ENCODE peak calls at places on chromosomes 1 and 21, in six cellular contexts. One of them, this sample, is unnamed.

GRCh38 chr1:14810631-14811325 is 212.3 kb downstream of the KAZN start:
- DNase-seq in GM23338: no peak
- DNase-seq in GM12878: no peak
- DNase-seq in H1: no peak
- DNase-seq in HepG2: no peak
- DNase-seq in K562: no peak
- DNase-seq in this sample: no peak

GRCh38 chr1:109570414-109570813 is 22.0 kb downstream of the GNAI3 start:
- DNase-seq in HepG2: no peak
- DNase-seq in GM23338: peak
- DNase-seq in GM12878: no peak
- DNase-seq in K562: no peak
- DNase-seq in H1: no peak
- DNase-seq in this sample: no peak

GRCh38 chr1:228163776-228164534 is 1.6 kb upstream of the IBA57 start:
- DNase-seq in GM12878: no peak
- DNase-seq in GM23338: no peak
- DNase-seq in K562: no peak
- DNase-seq in HepG2: no peak
- DNase-seq in H1: no peak
- DNase-seq in this sample: no peak

GRCh38 chr1:24536391-24536840 is 19.5 kb upstream of the NCMAP start:
- DNase-seq in HepG2: peak
- DNase-seq in GM23338: no peak
- DNase-seq in GM12878: peak
- DNase-seq in H1: no peak
- DNase-seq in K562: no peak
- DNase-seq in this sample: no peak

GRCh38 chr1:171674443-171675405 is 22.2 kb upstream of the MYOC start:
- DNase-seq in GM23338: no peak
- DNase-seq in GM12878: no peak
- DNase-seq in H1: no peak
- DNase-seq in K562: no peak
- DNase-seq in HepG2: no peak
- DNase-seq in this sample: no peak

GRCh38 chr1:243475966-243476365 is 220.1 kb downstream of the SDCCAG8 start:
- DNase-seq in GM23338: peak
- DNase-seq in HepG2: no peak
- DNase-seq in H1: peak
- DNase-seq in GM12878: no peak
- DNase-seq in K562: peak
- DNase-seq in this sample: peak

GRCh38 chr1:56435434-56436337 is 143.7 kb downstream of the PLPP3 start:
- DNase-seq in HepG2: peak
- DNase-seq in H1: no peak
- DNase-seq in GM12878: no peak
- DNase-seq in GM23338: peak
- DNase-seq in K562: no peak
- DNase-seq in this sample: peak

GRCh38 chr1:34982820-34983376 is 2.2 kb downstream of the TMEM35B start:
- DNase-seq in GM23338: no peak
- DNase-seq in HepG2: no peak
- DNase-seq in H1: no peak
- DNase-seq in K562: no peak
- DNase-seq in GM12878: no peak
- DNase-seq in this sample: no peak

GRCh38 chr1:2875677-2876531 is 74.4 kb upstream of the TTC34 start:
- DNase-seq in H1: no peak
- DNase-seq in GM12878: no peak
- DNase-seq in GM23338: peak
- DNase-seq in K562: peak
- DNase-seq in HepG2: no peak
- DNase-seq in this sample: peak

GRCh38 chr21:42203936-42204335 is 15.0 kb upstream of the ABCG1 start:
- DNase-seq in HepG2: no peak
- DNase-seq in K562: no peak
- DNase-seq in GM12878: no peak
- DNase-seq in H1: no peak
- DNase-seq in GM23338: no peak
- DNase-seq in this sample: no peak

GRCh38 chr1:230715510-230715909 is 1.6 kb upstream of the AGT start:
- DNase-seq in H1: no peak
- DNase-seq in GM12878: no peak
- DNase-seq in HepG2: peak
- DNase-seq in GM23338: peak
- DNase-seq in K562: no peak
- DNase-seq in this sample: no peak

GRCh38 chr1:208155243-208155642 is 88.9 kb downstream of the PLXNA2 start:
- DNase-seq in GM23338: no peak
- DNase-seq in GM12878: no peak
- DNase-seq in HepG2: no peak
- DNase-seq in K562: no peak
- DNase-seq in H1: no peak
- DNase-seq in this sample: no peak

GRCh38 chr1:189036628-189037027 is 1441.0 kb downstream of the BRINP3 start:
- DNase-seq in H1: no peak
- DNase-seq in GM12878: no peak
- DNase-seq in HepG2: no peak
- DNase-seq in K562: no peak
- DNase-seq in GM23338: peak
- DNase-seq in this sample: no peak

GRCh38 chr1:243910612-243911011 is 60.6 kb upstream of the AKT3 start:
- DNase-seq in GM12878: no peak
- DNase-seq in K562: no peak
- DNase-seq in HepG2: no peak
- DNase-seq in GM23338: no peak
- DNase-seq in H1: no peak
- DNase-seq in this sample: no peak

GRCh38 chr1:230986976-230987375 is 8.1 kb downstream of the ARV1 start:
- DNase-seq in GM12878: no peak
- DNase-seq in HepG2: no peak
- DNase-seq in K562: no peak
- DNase-seq in H1: no peak
- DNase-seq in GM23338: no peak
- DNase-seq in this sample: no peak

GRCh38 chr21:29939859-29940245 is at the start of gene GRIK1:
- DNase-seq in GM12878: no peak
- DNase-seq in H1: peak
- DNase-seq in GM23338: peak
- DNase-seq in K562: peak
- DNase-seq in HepG2: no peak
- DNase-seq in this sample: peak

GRCh38 chr1:212979340-212980122 is 29.2 kb downstream of the VASH2 start:
- DNase-seq in H1: peak
- DNase-seq in K562: no peak
- DNase-seq in HepG2: no peak
- DNase-seq in GM23338: no peak
- DNase-seq in GM12878: peak
- DNase-seq in this sample: no peak

GRCh38 chr1:113749402-113749801 is 9.9 kb downstream of the PHTF1 start:
- DNase-seq in GM23338: no peak
- DNase-seq in HepG2: no peak
- DNase-seq in H1: no peak
- DNase-seq in GM12878: no peak
- DNase-seq in K562: peak
- DNase-seq in this sample: no peak

GRCh38 chr21:33031562-33031961 is 5.8 kb downstream of the OLIG2 start:
- DNase-seq in GM23338: no peak
- DNase-seq in H1: no peak
- DNase-seq in K562: no peak
- DNase-seq in GM12878: no peak
- DNase-seq in HepG2: no peak
- DNase-seq in this sample: no peak
- TF ChIP-seq CREB1 in GM23338: no peak
- TF ChIP-seq CREB1 in H1: no peak
- TF ChIP-seq CREB1 in K562: no peak
- TF ChIP-seq CREB1 in GM12878: no peak
- TF ChIP-seq CREB1 in HepG2: no peak
- TF ChIP-seq CREB1 in this sample: no peak

GRCh38 chr1:37629008-37629407 is 5.7 kb downstream of the RSPO1 start:
- DNase-seq in GM23338: no peak
- DNase-seq in HepG2: no peak
- DNase-seq in GM12878: no peak
- DNase-seq in H1: no peak
- DNase-seq in K562: no peak
- DNase-seq in this sample: no peak
- TF ChIP-seq CREB1 in GM23338: no peak
- TF ChIP-seq CREB1 in HepG2: no peak
- TF ChIP-seq CREB1 in GM12878: no peak
- TF ChIP-seq CREB1 in H1: no peak
- TF ChIP-seq CREB1 in K562: no peak
- TF ChIP-seq CREB1 in this sample: no peak

DNA sequence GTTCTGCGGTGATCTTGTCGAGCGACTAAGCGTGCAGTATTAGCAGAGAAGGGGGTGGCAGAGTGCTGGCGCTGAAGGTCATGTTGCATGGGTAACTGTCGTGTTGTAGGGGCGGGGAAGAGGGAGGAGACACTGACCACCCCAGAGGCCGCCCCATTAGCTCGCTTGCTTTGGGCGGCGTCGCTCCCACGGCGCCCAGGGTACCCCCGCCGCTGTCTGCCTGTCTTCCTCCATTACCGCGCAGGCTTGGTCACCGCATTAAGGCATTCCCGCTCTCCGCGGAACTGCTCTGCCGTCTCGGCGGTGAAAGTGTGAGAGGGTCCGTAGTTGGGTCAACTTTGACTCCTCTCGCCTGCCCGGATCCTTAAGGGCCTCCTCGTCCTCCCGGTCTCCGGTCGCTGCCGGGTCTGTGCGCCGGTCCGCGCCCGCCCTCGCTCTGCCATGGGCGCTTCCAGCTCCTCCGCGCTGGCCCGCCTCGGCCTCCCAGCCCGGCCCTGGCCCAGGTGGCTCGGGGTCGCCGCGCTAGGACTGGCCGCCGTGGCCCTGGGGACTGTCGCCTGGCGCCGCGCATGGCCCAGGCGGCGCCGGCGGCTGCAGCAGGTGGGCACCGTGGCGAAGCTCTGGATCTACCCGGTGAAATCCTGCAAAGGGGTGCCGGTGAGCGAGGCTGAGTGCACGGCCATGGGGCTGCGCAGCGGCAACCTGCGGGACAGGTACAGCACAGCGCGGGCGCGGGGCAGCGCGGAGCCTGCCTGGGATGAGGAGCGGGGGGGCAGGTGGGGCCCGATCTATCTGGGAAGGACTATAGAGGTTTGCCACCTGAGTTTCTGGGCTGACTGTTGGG is at the start of gene MTARC2:
- DNase-seq in GM23338: peak
- DNase-seq in GM12878: no peak
- DNase-seq in HepG2: peak
- DNase-seq in H1: peak
- DNase-seq in K562: no peak
- DNase-seq in this sample: peak
- TF ChIP-seq CREB1 in GM23338: no peak
- TF ChIP-seq CREB1 in GM12878: no peak
- TF ChIP-seq CREB1 in HepG2: no peak
- TF ChIP-seq CREB1 in H1: peak
- TF ChIP-seq CREB1 in K562: no peak
- TF ChIP-seq CREB1 in this sample: no peak

GRCh38 chr1:31373897-31374486 is 1.1 kb upstream of the FABP3 start:
- DNase-seq in GM23338: no peak
- DNase-seq in K562: no peak
- DNase-seq in GM12878: no peak
- DNase-seq in HepG2: no peak
- DNase-seq in H1: no peak
- DNase-seq in this sample: no peak

GRCh38 chr1:31372961-31373896 is at the start of gene FABP3:
- DNase-seq in K562: peak
- DNase-seq in H1: peak
- DNase-seq in GM23338: peak
- DNase-seq in HepG2: peak
- DNase-seq in GM12878: no peak
- DNase-seq in this sample: peak

GRCh38 chr1:31372051-31372450 is 825 bp downstream of the FABP3 start:
- DNase-seq in GM23338: no peak
- DNase-seq in H1: no peak
- DNase-seq in GM12878: no peak
- DNase-seq in K562: no peak
- DNase-seq in HepG2: no peak
- DNase-seq in this sample: no peak

GRCh38 chr1:31376374-31377134 is 3.7 kb upstream of the FABP3 start:
- DNase-seq in H1: no peak
- DNase-seq in HepG2: peak
- DNase-seq in K562: peak
- DNase-seq in GM12878: no peak
- DNase-seq in GM23338: peak
- DNase-seq in this sample: no peak

GRCh38 chr1:31374511-31375196 is 1.8 kb upstream of the FABP3 start:
- DNase-seq in HepG2: no peak
- DNase-seq in GM23338: no peak
- DNase-seq in K562: no peak
- DNase-seq in H1: no peak
- DNase-seq in GM12878: no peak
- DNase-seq in this sample: no peak
- TF ChIP-seq CREB1 in HepG2: no peak
- TF ChIP-seq CREB1 in GM23338: no peak
- TF ChIP-seq CREB1 in K562: no peak
- TF ChIP-seq CREB1 in H1: no peak
- TF ChIP-seq CREB1 in GM12878: no peak
- TF ChIP-seq CREB1 in this sample: no peak

GRCh38 chr1:162389971-162390370 is 8.4 kb downstream of the C1orf226 start:
- DNase-seq in H1: peak
- DNase-seq in K562: peak
- DNase-seq in GM12878: no peak
- DNase-seq in HepG2: no peak
- DNase-seq in GM23338: no peak
- DNase-seq in this sample: no peak
- TF ChIP-seq CREB1 in H1: no peak
- TF ChIP-seq CREB1 in K562: no peak
- TF ChIP-seq CREB1 in GM12878: no peak
- TF ChIP-seq CREB1 in HepG2: no peak
- TF ChIP-seq CREB1 in GM23338: no peak
- TF ChIP-seq CREB1 in this sample: no peak

GRCh38 chr1:229430761-229431269 is 3.1 kb downstream of the ACTA1 start:
- DNase-seq in GM23338: peak
- DNase-seq in K562: peak
- DNase-seq in H1: peak
- DNase-seq in GM12878: no peak
- DNase-seq in HepG2: no peak
- DNase-seq in this sample: peak
- TF ChIP-seq CREB1 in GM23338: no peak
- TF ChIP-seq CREB1 in K562: no peak
- TF ChIP-seq CREB1 in H1: no peak
- TF ChIP-seq CREB1 in GM12878: no peak
- TF ChIP-seq CREB1 in HepG2: no peak
- TF ChIP-seq CREB1 in this sample: no peak

GRCh38 chr1:37794372-37795339 is 1.0 kb downstream of the MANEAL start:
- DNase-seq in GM23338: peak
- DNase-seq in K562: no peak
- DNase-seq in HepG2: no peak
- DNase-seq in H1: peak
- DNase-seq in GM12878: no peak
- DNase-seq in this sample: peak
- TF ChIP-seq CREB1 in GM23338: no peak
- TF ChIP-seq CREB1 in K562: no peak
- TF ChIP-seq CREB1 in HepG2: no peak
- TF ChIP-seq CREB1 in H1: no peak
- TF ChIP-seq CREB1 in GM12878: no peak
- TF ChIP-seq CREB1 in this sample: no peak